ENCODE peak calls at places on chromosome 21, in four cellular contexts. E is ovary, H is uterus, S is tibial nerve. P is an unnamed sample.

GRCh38 chr21:31636874-31637273 is 22.6 kb upstream of the SOD1 start:
- DNase-seq in H (no peak), E (no peak), S (no peak), P (no peak)

GRCh38 chr21:31257265-31257664 is 86.8 kb downstream of the TIAM1 start:
- DNase-seq in E (no peak), S (no peak), H (no peak), P (no peak)

GRCh38 chr21:46422636-46423241 is 36.0 kb upstream of the DIP2A start:
- DNase-seq in E (no peak), H (no peak), S (no peak), P (no peak)

GRCh38 chr21:45852886-45853400 is 128.6 kb upstream of the COL6A1 start:
- DNase-seq in H (no peak), E (no peak), S (no peak), P (no peak)

GRCh38 chr21:32917392-32918135 is 108.2 kb upstream of the OLIG2 start:
- DNase-seq in H (no peak), E (peak; percentile 65), S (peak; percentile 26), P (no peak)

GRCh38 chr21:25636727-25637126 is 2.3 kb upstream of the JAM2 start:
- DNase-seq in S (no peak), H (no peak), E (no peak), P (no peak)

GRCh38 chr21:46509760-46510159 is 51.1 kb downstream of the DIP2A start:
- DNase-seq in H (no peak), S (no peak), E (no peak), P (peak; percentile 69)

GRCh38 chr21:44903054-44903685 is 17.5 kb downstream of the ITGB2 start:
- DNase-seq in H (no peak), E (no peak), S (no peak), P (peak; percentile 24)

GRCh38 chr21:45463871-45464270 is 58.9 kb downstream of the COL18A1 start:
- DNase-seq in H (no peak), S (no peak), E (no peak), P (peak; percentile 45)

GRCh38 chr21:16535100-16535418 is 805.3 kb downstream of the USP25 start:
- DNase-seq in E (peak; percentile 94), H (peak; percentile 93), S (peak; percentile 82), P (peak; percentile 92)

GRCh38 chr21:18356801-18357200 is 46.8 kb downstream of the TMPRSS15 start:
- DNase-seq in H (no peak), S (no peak), E (no peak), P (no peak)

GRCh38 chr21:15520811-15521643 is 208.8 kb upstream of the USP25 start:
- DNase-seq in H (no peak), S (no peak), E (no peak), P (no peak)

GRCh38 chr21:44800103-44800502 is 1.5 kb downstream of the UBE2G2 start:
- DNase-seq in H (no peak), E (no peak), S (peak; percentile 45), P (no peak)

GRCh38 chr21:38802050-38803026 is 3.4 kb upstream of the ETS2 start:
- DNase-seq in H (no peak), E (no peak), S (no peak), P (no peak)

GRCh38 chr21:26686278-26686677 is 113.2 kb upstream of the CYYR1 start:
- DNase-seq in E (no peak), H (no peak), S (no peak), P (no peak)

GRCh38 chr21:22881131-22881530 is 1882.9 kb downstream of the NCAM2 start:
- DNase-seq in S (no peak), H (no peak), E (no peak), P (no peak)

GRCh38 chr21:35212393-35213127 is 163.5 kb upstream of the RUNX1 start:
- DNase-seq in E (no peak), S (no peak), H (no peak), P (no peak)

GRCh38 chr21:43805275-43805800 is 16.0 kb downstream of the RRP1 start:
- DNase-seq in E (no peak), S (no peak), H (no peak), P (no peak)

GRCh38 chr21:46545363-46545762 is 59.5 kb downstream of the S100B start:
- DNase-seq in S (no peak), H (no peak), E (no peak), P (no peak)

GRCh38 chr21:24594082-24594481 is 1013.2 kb downstream of the MRPL39 start:
- DNase-seq in S (no peak), E (no peak), H (no peak), P (no peak)

GRCh38 chr21:25742900-25743299 is 8.1 kb downstream of the GABPA start:
- DNase-seq in S (no peak), E (no peak), H (no peak), P (no peak)

DNA sequence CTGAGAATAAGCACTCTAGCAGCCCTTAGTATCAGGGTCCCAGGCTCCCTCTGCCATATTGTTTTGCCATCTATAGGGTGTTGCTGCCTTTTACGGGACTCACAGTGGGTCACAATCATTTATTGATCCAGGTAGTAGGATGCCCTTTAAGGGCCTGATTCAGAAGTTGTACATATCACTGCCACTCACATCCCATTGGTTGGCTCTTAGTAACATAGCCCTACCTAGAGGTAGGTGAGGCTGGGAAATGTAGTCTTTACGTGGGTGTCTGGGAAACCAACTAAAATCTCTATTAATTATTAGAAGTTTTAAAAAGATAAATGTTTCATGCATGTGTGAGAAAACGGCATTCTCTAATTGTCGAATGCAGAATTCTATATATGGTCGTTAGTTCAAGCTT is 78.8 kb upstream of the ATP5PO start:
- DNase-seq in S (no peak), E (no peak), H (no peak), P (no peak)
- H3K27ac ChIP-seq in S (peak overlapping the region; percentile 38), E (no peak overlapping the region), H (peak overlapping the region; percentile 41), P (no peak overlapping the region)

DNA sequence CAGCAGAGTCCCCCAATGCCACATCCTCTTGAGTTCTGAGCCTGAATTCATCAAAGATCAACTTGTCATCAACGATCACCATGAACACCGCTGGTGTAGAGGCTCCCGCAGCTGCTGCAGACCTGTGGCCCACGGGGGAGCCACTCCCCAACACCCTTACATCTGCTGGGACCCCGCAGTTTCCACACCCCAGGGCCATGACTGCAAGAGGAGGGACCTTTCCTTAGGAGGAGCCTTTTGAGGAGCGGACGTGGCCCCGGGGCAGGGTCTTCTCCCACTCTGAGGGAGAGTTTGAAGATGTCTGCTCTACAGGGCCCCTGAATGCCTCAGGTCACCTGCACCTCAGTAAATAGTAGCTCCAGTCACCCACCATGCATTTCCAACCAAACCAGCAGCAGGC is 2.7 kb downstream of the PRDM15 start:
- DNase-seq in S (no peak), H (no peak), E (no peak), P (no peak)
- TF ChIP-seq POLR2A in S (no peak), H (no peak), E (no peak), P (no peak)

DNA sequence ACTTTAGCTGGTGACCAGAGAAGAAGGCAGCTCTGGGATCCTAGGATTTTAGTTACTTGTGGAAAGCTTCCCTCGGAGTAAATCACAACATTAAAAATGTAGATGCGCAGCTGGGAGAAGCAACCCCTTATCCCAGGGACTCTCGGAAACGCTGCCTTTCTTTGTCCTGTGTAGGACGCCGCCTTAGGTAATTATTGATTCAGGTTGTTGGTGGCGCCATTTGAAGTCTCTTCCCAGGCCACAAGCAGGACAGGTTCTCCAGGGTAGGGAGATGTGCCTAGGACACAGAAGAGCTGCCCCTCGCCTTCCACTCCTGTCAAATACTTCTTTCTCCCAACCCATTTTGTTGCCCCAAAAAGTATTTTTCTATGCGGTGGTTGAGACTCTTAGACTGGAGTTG is 10.3 kb downstream of the SLC37A1 start:
- DNase-seq in H (no peak), E (no peak), S (no peak), P (no peak)
- H3K4me1 ChIP-seq in H (no peaks in the 10 kb centered on the region), E (peaks cover 13% of the 10 kb centered on the region), S (peaks cover 11% of the 10 kb centered on the region), P (no peaks in the 10 kb centered on the region)

GRCh38 chr21:40371329-40371728 is 475.6 kb downstream of the DSCAM start:
- DNase-seq in H (no peak), S (no peak), E (no peak), P (no peak)
- H3K27ac ChIP-seq in H (no peak overlapping the region), S (no peak overlapping the region), E (no peak overlapping the region), P (no peak overlapping the region)